ENCODE peak calls at places on chromosome 20, in ten cellular contexts. X is breast epithelium, B is adrenal gland, N is endothelial cell of umbilical vein, Y is A549, F is heart left ventricle, H is stomach, Q is tibial nerve, W is esophagus squamous epithelium, V is thyroid gland. G is an unnamed sample.

GRCh38 chr20:37579091-37579490 is 51.4 kb upstream of the BLCAP start:
- DNase-seq in X (no peak), B (no peak), N (no peak), Y (no peak), F (no peak), H (no peak), Q (no peak), W (no peak), V (peak; percentile 12), G (no peak)

GRCh38 chr20:13915244-13915643 is 75.2 kb downstream of the SEL1L2 start:
- DNase-seq in X (no peak), B (no peak), N (no peak), Y (no peak), F (no peak), H (no peak), Q (no peak), W (no peak), V (no peak), G (no peak)

GRCh38 chr20:50242863-50243609 is 52.4 kb downstream of the CEBPB start:
- DNase-seq in X (peak; percentile 79), B (no peak), N (no peak), Y (no peak), F (no peak), H (peak; percentile 74), Q (peak; percentile 44), W (no peak), V (peak; percentile 86), G (peak; percentile 80)

GRCh38 chr20:23440004-23440403 is 519 bp downstream of the CSTL1 start:
- DNase-seq in X (no peak), B (no peak), N (no peak), Y (no peak), F (no peak), H (no peak), Q (no peak), W (no peak), V (no peak), G (no peak)

GRCh38 chr20:11792229-11792953 is 125.3 kb upstream of the BTBD3 start:
- DNase-seq in X (no peak), B (no peak), N (no peak), Y (no peak), F (no peak), H (no peak), Q (no peak), W (no peak), V (no peak), G (no peak)

GRCh38 chr20:14919473-14920157 is 582.2 kb upstream of the FLRT3 start:
- DNase-seq in X (no peak), B (no peak), N (peak; percentile 52), Y (peak; percentile 40), F (no peak), H (peak; percentile 53), Q (no peak), W (no peak), V (peak; percentile 54), G (peak; percentile 54)

GRCh38 chr20:40749985-40750506 is 61.0 kb upstream of the MAFB start:
- DNase-seq in X (no peak), B (no peak), N (peak; percentile 55), Y (no peak), F (peak; percentile 32), H (no peak), Q (no peak), W (no peak), V (no peak), G (no peak)

GRCh38 chr20:60009826-60010616 is 51.8 kb downstream of the CDH26 start:
- DNase-seq in X (no peak), B (no peak), N (no peak), Y (no peak), F (no peak), H (no peak), Q (no peak), W (no peak), V (no peak), G (no peak)

GRCh38 chr20:21516861-21517565 is 3.1 kb upstream of the NKX2-2 start:
- DNase-seq in X (no peak), B (no peak), N (no peak), Y (no peak), F (no peak), H (no peak), Q (no peak), W (no peak), V (no peak), G (no peak)

GRCh38 chr20:10259166-10259565 is 40.5 kb downstream of the SNAP25 start:
- DNase-seq in X (no peak), B (no peak), N (no peak), Y (no peak), F (no peak), H (no peak), Q (no peak), W (no peak), V (no peak), G (no peak)

DNA sequence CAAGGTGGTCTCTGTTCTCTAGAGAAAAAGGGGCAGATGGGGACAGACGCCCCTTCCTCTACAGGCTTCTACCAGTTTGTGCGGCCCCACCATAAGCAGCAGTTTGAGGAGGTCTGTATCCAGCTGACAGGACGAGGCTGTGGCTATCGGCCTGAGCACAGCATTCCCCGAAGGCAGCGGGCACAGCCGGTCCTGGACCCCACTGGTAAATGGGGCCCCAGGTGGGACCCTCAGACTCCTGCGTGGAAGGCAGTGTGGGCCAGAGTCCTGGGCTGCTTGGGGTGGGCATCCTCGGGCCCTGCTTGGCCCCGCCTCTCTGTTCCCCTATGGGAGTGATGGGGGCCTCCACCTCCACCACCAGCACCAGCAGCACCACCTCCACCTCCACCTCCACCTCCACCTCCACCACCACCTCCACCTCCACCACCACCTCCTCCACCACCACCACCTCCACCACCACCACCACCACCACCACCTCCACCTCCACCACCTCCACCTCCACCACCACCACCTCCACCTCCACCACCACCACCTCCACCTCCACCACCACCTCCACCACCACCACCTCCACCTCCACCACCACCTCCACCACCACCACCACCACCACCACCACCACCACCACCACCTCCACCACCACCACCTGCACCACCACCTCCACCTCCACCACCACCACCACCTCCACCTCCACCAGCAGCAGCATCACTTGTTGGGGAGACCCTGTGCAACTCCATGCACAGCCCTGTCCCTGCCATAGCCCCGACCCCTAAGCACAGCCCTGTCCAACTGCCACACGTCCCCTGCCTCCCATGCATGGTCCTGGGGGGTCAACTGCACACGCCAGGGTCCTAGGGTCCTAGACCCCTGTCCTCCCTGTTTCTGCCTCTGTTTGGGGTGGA is 3.1 kb upstream of the TNFRSF6B start:
- DNase-seq in X (no peak), B (no peak), N (no peak), Y (no peak), F (no peak), H (no peak), Q (no peak), W (no peak), V (no peak), G (peak; percentile 11)
- TF ChIP-seq POLR2A in X (no peak), B (no peak), N (no peak), Y (no peak), F (no peak), H (no peak), Q (no peak), W (no peak), V (no peak), G (no peak)

GRCh38 chr20:53580376-53581111 is 13.1 kb downstream of the ZNF217 start:
- DNase-seq in X (peak; percentile 17), B (no peak), N (no peak), Y (no peak), F (no peak), H (peak; percentile 19), Q (no peak), W (no peak), V (no peak), G (no peak)
- TF ChIP-seq CTCF in X (peak; percentile 45), B (no peak), N (no peak), Y (no peak), F (no peak), H (no peak), Q (peak; percentile 10), W (no peak), V (no peak), G (no peak)

DNA sequence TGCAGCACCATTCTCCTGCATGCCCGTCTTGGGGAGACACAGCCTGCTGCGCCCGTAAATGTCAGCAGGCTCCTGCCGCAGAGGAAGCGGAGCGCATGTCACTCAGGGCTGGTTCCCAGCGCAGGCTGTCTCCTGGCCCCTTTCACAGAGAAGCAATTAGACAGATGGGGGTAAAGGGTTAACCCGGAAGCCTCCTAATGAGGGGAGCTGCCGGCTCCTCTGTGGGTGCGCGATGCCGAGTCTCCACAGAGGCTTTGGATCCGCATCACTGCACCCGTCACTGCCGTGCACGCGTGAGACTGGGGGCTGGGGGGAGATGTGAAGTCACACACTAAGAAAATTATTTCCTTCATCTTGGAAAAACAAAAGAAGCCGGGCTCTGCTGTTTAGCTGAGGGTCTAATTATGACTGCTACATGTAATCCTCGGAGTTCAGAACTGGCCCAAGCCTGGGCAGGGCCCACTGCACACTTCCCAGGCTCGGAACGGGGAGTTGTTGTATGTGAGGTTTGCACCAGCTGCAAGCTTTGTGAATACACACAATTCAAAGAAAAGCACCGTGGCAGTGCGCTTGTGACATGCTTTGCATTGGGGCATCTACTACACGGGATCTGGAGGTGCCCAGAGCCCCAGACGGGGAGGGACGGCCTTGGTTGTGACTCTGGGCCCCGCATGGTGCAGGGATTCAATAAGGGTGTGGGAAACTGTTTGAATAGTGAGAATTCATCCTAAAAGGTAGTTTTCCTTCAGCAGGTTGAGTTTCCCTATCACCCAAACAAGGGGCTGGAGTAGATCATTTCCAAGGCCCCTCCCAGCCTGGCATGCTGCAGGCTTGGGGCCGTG is 331.6 kb downstream of the TAF4 start:
- DNase-seq in X (no peak), B (no peak), N (no peak), Y (no peak), F (no peak), H (no peak), Q (no peak), W (no peak), V (no peak), G (no peak)
- H3K4me3 ChIP-seq in X (no peak overlapping the region), B (no peak overlapping the region), N (no peak overlapping the region), Y (no peak overlapping the region), F (no peak overlapping the region), H (no peak overlapping the region), Q (no peak overlapping the region), W (no peak overlapping the region), V (no peak overlapping the region), G (no peak overlapping the region)

GRCh38 chr20:63272105-63273078 is at the start of gene ARFGAP1:
- DNase-seq in X (peak; percentile 83), B (peak; percentile 86), N (peak; percentile 86), Y (peak; percentile 86), F (peak; percentile 93), H (peak; percentile 92), Q (peak; percentile 77), W (peak; percentile 30), V (peak; percentile 94), G (peak; percentile 89)
- TF ChIP-seq POLR2A in X (peak; percentile 49), B (peak; percentile 45), N (peak; percentile 79), Y (peak; percentile 78), F (peak; percentile 88), H (no peak), Q (peak; percentile 53), W (peak; percentile 66), V (no peak), G (peak; percentile 52)

DNA sequence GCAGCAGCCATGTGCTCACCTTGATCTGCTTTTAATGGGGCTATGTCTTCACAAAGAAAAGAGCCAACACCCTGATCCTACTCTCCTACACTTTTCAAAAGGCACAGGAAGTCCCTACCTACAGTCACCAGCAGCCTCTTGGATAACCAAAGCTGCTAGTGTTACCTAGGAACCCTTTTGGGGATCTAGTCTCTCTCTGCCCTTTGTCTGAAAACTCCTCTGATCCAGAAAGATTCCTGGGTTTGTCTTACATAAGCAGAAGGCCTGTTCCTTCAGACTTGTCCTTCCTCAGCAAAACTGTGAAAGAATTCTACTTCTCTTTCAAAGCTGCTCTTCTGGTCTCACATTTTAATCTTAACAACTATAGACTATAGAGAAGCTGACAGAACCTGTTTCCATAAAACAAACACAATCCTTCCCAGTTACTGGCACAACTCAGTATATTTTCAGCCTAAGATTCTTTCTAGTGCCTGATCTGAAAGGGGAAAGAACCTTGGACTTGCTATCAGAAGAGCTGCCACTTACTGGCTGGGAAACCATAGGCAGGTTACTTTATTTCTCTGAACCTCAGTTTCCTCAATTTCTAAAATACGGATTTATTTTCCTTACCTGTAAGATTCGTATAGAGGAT is 2.9 kb downstream of the PLAGL2 start:
- DNase-seq in X (no peak), B (no peak), N (no peak), Y (no peak), F (no peak), H (no peak), Q (no peak), W (no peak), V (no peak), G (no peak)
- TF ChIP-seq CTCF in X (no peak), B (no peak), N (no peak), Y (no peak), F (no peak), H (no peak), Q (no peak), W (no peak), V (no peak), G (no peak)